ENCODE peak calls at places on chromosomes 5 and 9, in nine cellular contexts. Z is mammary epithelial cell, J is fibroblast of the aortic adventitia, B is ovary, F is HCT116, W is fibroblast of pulmonary artery, O is HFF-Myc, E is heart right ventricle, S is left ventricle myocardium inferior. L is an unnamed sample.

GRCh38 chr9:127121628-127122175 is 733 bp downstream of the ANGPTL2 start:
- DNase-seq in O (no peak), S (no peak), J (peak), W (peak), Z (no peak), E (no peak), F (no peak), B (peak), L (no peak)

GRCh38 chr5:125409101-125409495 is 662.7 kb upstream of the ZNF608 start:
- DNase-seq in J (no peak), W (no peak), Z (no peak), E (no peak), F (no peak), B (no peak), O (no peak), S (no peak), L (no peak)

GRCh38 chr5:151238303-151238741 is 14.4 kb upstream of the CCDC69 start:
- DNase-seq in Z (no peak), F (no peak), B (peak), O (no peak), S (peak), J (no peak), W (no peak), E (peak), L (no peak)

GRCh38 chr5:77087484-77088291 is 603 bp upstream of the ZBED3 start:
- DNase-seq in S (peak), B (peak), F (no peak), W (peak), Z (no peak), O (no peak), J (peak), E (peak), L (peak)

GRCh38 chr5:56569576-56569975 is 245.8 kb upstream of the MAP3K1 start:
- DNase-seq in F (no peak), Z (no peak), S (no peak), O (no peak), B (no peak), E (no peak), J (peak), W (peak), L (no peak)

GRCh38 chr5:53913941-53914340 is 353.5 kb downstream of the NDUFS4 start:
- DNase-seq in S (no peak), W (no peak), E (no peak), B (no peak), Z (no peak), F (no peak), O (no peak), J (no peak), L (no peak)

GRCh38 chr9:7289773-7290172 is 509.8 kb downstream of the DMAC1 start:
- DNase-seq in E (no peak), Z (no peak), J (no peak), S (no peak), W (no peak), F (no peak), O (no peak), B (no peak), L (no peak)

GRCh38 chr5:137888875-137889759 is at the start of gene PKD2L2:
- DNase-seq in O (peak), E (peak), F (no peak), Z (peak), S (peak), J (peak), B (peak), W (peak), L (peak)

GRCh38 chr9:104890433-104890770 is 37.6 kb downstream of the ABCA1 start:
- DNase-seq in W (no peak), Z (no peak), F (no peak), O (no peak), S (no peak), J (no peak), E (no peak), B (no peak), L (no peak)

GRCh38 chr9:20603524-20604268 is 18.6 kb downstream of the MLLT3 start:
- DNase-seq in W (no peak), J (no peak), O (no peak), B (no peak), E (no peak), Z (no peak), S (no peak), F (no peak), L (no peak)

GRCh38 chr9:121640076-121640475 is 11.4 kb upstream of the DAB2IP start:
- DNase-seq in E (peak), W (peak), O (no peak), F (no peak), S (peak), J (no peak), Z (no peak), B (peak), L (no peak)

GRCh38 chr9:16121593-16121992 is 568.8 kb downstream of the CCDC171 start:
- DNase-seq in E (no peak), J (no peak), W (peak), Z (no peak), B (no peak), S (no peak), O (no peak), F (no peak), L (no peak)

GRCh38 chr9:94554439-94555331 is at the start of gene PCAT7:
- DNase-seq in W (peak), S (no peak), B (no peak), E (no peak), O (peak), F (peak), J (peak), Z (no peak), L (no peak)

GRCh38 chr9:125240649-125240999 is 519 bp downstream of the HSPA5 start:
- DNase-seq in W (peak), O (no peak), E (no peak), F (no peak), B (no peak), J (peak), S (no peak), Z (peak), L (no peak)

GRCh38 chr5:30693326-30693725 is 500.2 kb upstream of the CDH6 start:
- DNase-seq in B (no peak), W (no peak), J (no peak), Z (no peak), E (no peak), F (no peak), O (no peak), S (no peak), L (no peak)

GRCh38 chr5:72557576-72558336 is 50.5 kb upstream of the ZNF366 start:
- DNase-seq in Z (no peak), F (no peak), E (no peak), J (no peak), O (no peak), S (no peak), B (no peak), W (no peak), L (no peak)

GRCh38 chr5:72554897-72555296 is 47.7 kb upstream of the ZNF366 start:
- DNase-seq in Z (no peak), S (no peak), B (no peak), E (no peak), O (no peak), F (no peak), J (no peak), W (no peak), L (no peak)

GRCh38 chr5:72555871-72556270 is 48.7 kb upstream of the ZNF366 start:
- DNase-seq in W (peak), Z (no peak), J (no peak), O (no peak), B (no peak), S (no peak), F (no peak), E (no peak), L (no peak)

GRCh38 chr5:72557147-72557501 is 49.9 kb upstream of the ZNF366 start:
- DNase-seq in O (no peak), F (no peak), E (no peak), S (no peak), J (no peak), W (no peak), Z (no peak), B (no peak), L (no peak)

DNA sequence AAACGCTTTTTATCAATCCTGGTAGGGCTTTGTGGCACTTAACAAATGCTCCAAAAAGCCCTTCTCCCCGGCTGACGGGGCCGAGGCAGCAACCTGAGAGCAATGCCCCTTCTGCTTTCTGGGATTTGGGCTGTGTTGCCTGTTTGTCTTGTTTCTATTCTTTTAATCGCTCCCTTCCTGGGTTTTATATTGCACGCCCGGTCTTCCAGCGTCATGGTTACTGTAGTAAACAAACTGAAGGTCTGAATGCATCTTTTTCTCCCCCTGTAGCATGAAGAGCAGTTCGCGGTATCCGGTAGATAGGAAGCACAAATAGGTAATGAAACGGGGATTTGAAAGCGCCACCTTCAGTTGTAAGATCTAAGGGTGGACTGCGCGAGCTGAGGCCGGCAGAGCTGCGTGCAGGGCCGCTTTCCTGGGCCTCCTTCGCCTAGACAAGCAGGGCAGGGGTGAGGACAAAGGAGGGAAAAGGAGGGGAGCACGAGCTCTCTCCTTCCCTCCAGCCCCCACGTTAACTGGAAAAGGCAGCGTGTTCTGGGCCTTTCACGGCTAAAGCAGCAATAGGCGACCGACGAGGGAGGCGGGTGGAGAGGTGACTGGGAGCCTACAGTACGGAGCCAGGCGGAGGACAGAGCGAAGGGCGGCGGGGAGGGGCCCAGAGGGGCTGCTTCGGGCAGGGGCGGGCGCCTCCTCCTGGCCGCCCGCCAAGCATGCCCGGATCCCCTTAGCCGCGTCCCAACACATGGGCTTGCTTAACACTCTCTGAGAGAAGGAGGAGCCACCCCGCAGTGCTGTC is 49.3 kb upstream of the ZNF366 start:
- DNase-seq in S (peak), J (peak), O (peak), E (peak), W (peak), Z (no peak), B (peak), F (no peak), L (peak)
- TF ChIP-seq CTCF in S (no peak), J (no peak), O (no peak), E (no peak), W (no peak), Z (no peak), B (no peak), F (no peak), L (peak)

DNA sequence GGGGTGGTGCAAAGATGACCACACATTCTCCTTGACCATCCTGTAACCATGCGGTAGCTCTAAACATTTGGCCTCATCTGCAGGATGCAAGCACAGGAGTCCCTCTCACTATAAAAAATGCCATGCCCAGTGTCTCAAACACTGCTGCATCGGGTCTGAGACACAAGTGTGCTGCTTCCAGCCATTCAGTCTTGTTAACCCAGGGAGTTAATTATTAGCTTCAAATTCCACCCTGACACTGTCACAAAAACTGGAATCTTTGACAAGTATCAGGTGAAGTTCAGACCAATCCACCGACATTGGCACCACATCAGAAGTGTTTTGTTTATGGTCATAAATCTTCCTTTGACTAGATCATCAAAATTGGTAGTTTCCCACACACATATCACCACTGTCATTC is 119.1 kb upstream of the RASEF start:
- DNase-seq in W (no peak), E (no peak), F (no peak), B (no peak), O (no peak), J (no peak), S (no peak), Z (no peak), L (no peak)
- H3K4me3 ChIP-seq in W (no peak), E (no peak), F (no peak), B (no peak), O (no peak), J (no peak), S (no peak), Z (no peak), L (no peak)

GRCh38 chr9:38620483-38621433 is at the start of gene ANKRD18A:
- DNase-seq in E (peak), B (peak), F (peak), W (peak), Z (peak), J (peak), O (peak), S (peak), L (peak)
- TF ChIP-seq CTCF in E (peak), B (peak), F (peak), W (peak), Z (peak), J (peak), O (peak), S (peak), L (peak)

GRCh38 chr5:141095263-141095641 is 837 bp downstream of the PCDHB2 start:
- DNase-seq in Z (no peak), F (no peak), W (no peak), S (no peak), E (no peak), J (no peak), B (no peak), O (no peak), L (no peak)
- H3K4me3 ChIP-seq in Z (peak), F (no peak), W (no peak), S (peak), E (peak), J (no peak), B (no peak), O (no peak), L (no peak)

GRCh38 chr5:89992201-89992600 is 417.4 kb downstream of the CETN3 start:
- DNase-seq in O (no peak), Z (no peak), J (no peak), W (no peak), F (no peak), E (no peak), S (no peak), B (no peak), L (no peak)

GRCh38 chr5:89996892-89997291 is 412.7 kb downstream of the CETN3 start:
- DNase-seq in W (no peak), B (no peak), F (no peak), J (no peak), Z (no peak), E (no peak), S (no peak), O (no peak), L (no peak)

GRCh38 chr5:89998505-89998904 is 411.1 kb downstream of the CETN3 start:
- DNase-seq in W (no peak), E (no peak), Z (no peak), F (no peak), B (no peak), J (peak), O (no peak), S (no peak), L (no peak)

GRCh38 chr5:89991592-89991991 is 418.0 kb downstream of the CETN3 start:
- DNase-seq in J (no peak), B (no peak), F (no peak), O (no peak), S (no peak), E (no peak), Z (no peak), W (no peak), L (no peak)

GRCh38 chr5:89994266-89994665 is 415.3 kb downstream of the CETN3 start:
- DNase-seq in B (no peak), S (no peak), F (no peak), W (no peak), Z (no peak), O (no peak), E (no peak), J (peak), L (no peak)
- TF ChIP-seq CTCF in B (no peak), S (no peak), F (no peak), W (no peak), Z (no peak), O (no peak), E (no peak), J (no peak), L (no peak)

GRCh38 chr5:134550271-134551214 is 25.1 kb downstream of the JADE2 start:
- DNase-seq in W (no peak), J (peak), E (no peak), Z (no peak), B (no peak), O (no peak), S (peak), F (no peak), L (no peak)

GRCh38 chr5:134551891-134552290 is 26.4 kb downstream of the JADE2 start:
- DNase-seq in W (no peak), J (no peak), E (no peak), Z (no peak), F (no peak), O (no peak), B (no peak), S (no peak), L (no peak)

GRCh38 chr5:134547999-134548626 is 22.6 kb downstream of the JADE2 start:
- DNase-seq in F (no peak), J (no peak), S (peak), W (no peak), Z (no peak), B (no peak), E (no peak), O (no peak), L (no peak)

GRCh38 chr5:134547579-134547978 is 22.1 kb downstream of the JADE2 start:
- DNase-seq in S (peak), F (no peak), O (peak), W (peak), J (peak), E (no peak), Z (peak), B (no peak), L (peak)

DNA sequence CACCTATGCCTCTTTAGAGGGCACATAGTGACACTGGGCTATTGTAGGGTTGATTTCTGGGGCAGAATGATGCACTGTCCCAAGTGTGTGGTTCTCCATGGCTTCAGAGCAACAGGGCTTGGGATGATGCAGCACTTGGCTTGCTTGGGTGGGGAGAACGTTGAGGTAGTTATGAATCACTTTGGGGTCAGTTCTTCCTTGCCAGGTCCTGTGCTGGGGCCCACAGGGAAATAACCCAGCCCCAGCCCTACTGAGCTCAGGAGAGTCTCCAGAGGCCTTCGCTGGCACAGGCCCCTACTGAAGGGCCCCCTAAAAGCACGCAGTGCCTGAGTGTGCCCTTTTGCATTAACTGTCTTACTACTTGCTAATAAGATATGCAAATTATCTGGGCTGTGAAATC is 24.2 kb downstream of the JADE2 start:
- DNase-seq in J (peak), O (no peak), Z (peak), W (peak), F (no peak), E (no peak), B (no peak), S (no peak), L (no peak)
- H3K4me3 ChIP-seq in J (no peak), O (no peak), Z (no peak), W (no peak), F (no peak), E (no peak), B (no peak), S (no peak), L (no peak)

GRCh38 chr5:773517-774264 is 10.8 kb downstream of the ZDHHC11B start:
- DNase-seq in O (no peak), S (no peak), B (peak), W (no peak), E (no peak), J (no peak), Z (no peak), F (no peak), L (no peak)
- TF ChIP-seq CTCF in O (no peak), S (no peak), B (no peak), W (no peak), E (no peak), J (no peak), Z (no peak), F (no peak), L (no peak)

GRCh38 chr9:132647355-132647754 is 22.4 kb downstream of the DDX31 start:
- DNase-seq in S (no peak), J (peak), F (no peak), E (no peak), W (peak), O (peak), Z (peak), B (no peak), L (peak)
- H3K4me3 ChIP-seq in S (no peak), J (no peak), F (no peak), E (no peak), W (no peak), O (no peak), Z (no peak), B (no peak), L (no peak)

GRCh38 chr9:72856985-72857631 is 95.7 kb downstream of the ALDH1A1 start:
- DNase-seq in S (no peak), E (peak), F (peak), B (peak), W (peak), Z (peak), O (peak), J (peak), L (peak)
- TF ChIP-seq CTCF in S (peak), E (peak), F (peak), B (peak), W (peak), Z (peak), O (peak), J (peak), L (peak)

DNA sequence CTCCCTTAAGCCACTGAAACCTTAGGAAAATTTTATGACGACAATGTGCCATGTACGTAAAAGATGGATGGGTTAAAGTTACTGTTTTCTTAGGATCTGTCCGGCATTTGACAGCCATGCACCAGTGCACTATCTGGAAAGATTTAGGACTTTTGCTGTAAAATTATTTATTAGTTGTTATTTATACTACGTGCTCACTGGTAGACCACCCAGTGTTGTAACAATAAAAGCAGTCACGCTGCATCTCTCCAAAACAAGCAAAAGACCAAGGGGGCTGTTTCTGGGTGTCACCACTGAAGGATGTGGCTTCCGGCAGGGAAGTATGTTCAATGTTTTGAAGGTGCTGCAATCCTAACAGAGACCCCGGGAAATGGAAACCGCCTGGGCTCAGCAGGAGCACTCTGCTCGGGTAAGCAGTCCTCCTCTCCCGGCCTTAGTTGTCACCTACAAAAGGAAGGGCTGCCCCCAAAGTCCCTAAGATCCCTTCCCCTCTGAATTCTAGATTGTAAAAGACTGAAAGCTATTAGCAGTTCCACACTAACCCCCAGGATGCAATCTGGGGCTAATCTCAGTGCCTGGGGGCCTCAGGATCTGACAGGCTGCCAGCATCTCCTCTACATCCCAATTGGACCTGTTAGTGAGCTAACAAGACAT is 38.6 kb downstream of the SAXO1 start:
- DNase-seq in J (no peak), O (no peak), W (no peak), Z (no peak), S (no peak), F (no peak), E (no peak), B (no peak), L (no peak)
- H3K4me3 ChIP-seq in J (no peak), O (no peak), W (no peak), Z (no peak), S (no peak), F (no peak), E (no peak), B (no peak), L (no peak)